ENCODE peak calls at places on chromosomes 2 and 18, in five cellular contexts. D is tibial artery, C is neural progenitor cell, O is IMR-90, Q is adipocyte. Y is an unnamed sample. For H3K36me3, the result is how much of the 10 kb centered on the place peaks cover.

GRCh38 chr2:129758461-129759185 is 220.8 kb upstream of the RAB6C start:
- DNase-seq in C (no peak), D (peak), Q (no peak), O (no peak), Y (peak)

GRCh38 chr2:136384541-136385303 is 266.8 kb upstream of the CXCR4 start:
- DNase-seq in O (peak), D (no peak), C (peak), Q (peak), Y (no peak)

GRCh38 chr2:48205137-48205798 is 299.0 kb upstream of the FBXO11 start:
- DNase-seq in C (peak), O (peak), D (no peak), Q (peak), Y (no peak)

GRCh38 chr18:74496508-74497307 is 545 bp downstream of the CNDP2 start:
- DNase-seq in D (no peak), Q (peak), O (peak), C (peak), Y (peak)

GRCh38 chr18:47928466-47928865 is 2.0 kb downstream of the SMAD2 start:
- DNase-seq in C (no peak), D (no peak), O (peak), Q (peak), Y (no peak)

GRCh38 chr2:132645943-132646804 is 23.8 kb downstream of the LYPD1 start:
- DNase-seq in O (no peak), D (no peak), C (peak), Q (no peak), Y (no peak)

GRCh38 chr2:28635251-28635650 is 116.4 kb upstream of the PPP1CB start:
- DNase-seq in C (no peak), D (peak), Q (peak), O (no peak), Y (no peak)

GRCh38 chr2:192150166-192150565 is 44.6 kb downstream of the TMEFF2 start:
- DNase-seq in D (no peak), O (no peak), C (no peak), Q (peak), Y (no peak)

DNA sequence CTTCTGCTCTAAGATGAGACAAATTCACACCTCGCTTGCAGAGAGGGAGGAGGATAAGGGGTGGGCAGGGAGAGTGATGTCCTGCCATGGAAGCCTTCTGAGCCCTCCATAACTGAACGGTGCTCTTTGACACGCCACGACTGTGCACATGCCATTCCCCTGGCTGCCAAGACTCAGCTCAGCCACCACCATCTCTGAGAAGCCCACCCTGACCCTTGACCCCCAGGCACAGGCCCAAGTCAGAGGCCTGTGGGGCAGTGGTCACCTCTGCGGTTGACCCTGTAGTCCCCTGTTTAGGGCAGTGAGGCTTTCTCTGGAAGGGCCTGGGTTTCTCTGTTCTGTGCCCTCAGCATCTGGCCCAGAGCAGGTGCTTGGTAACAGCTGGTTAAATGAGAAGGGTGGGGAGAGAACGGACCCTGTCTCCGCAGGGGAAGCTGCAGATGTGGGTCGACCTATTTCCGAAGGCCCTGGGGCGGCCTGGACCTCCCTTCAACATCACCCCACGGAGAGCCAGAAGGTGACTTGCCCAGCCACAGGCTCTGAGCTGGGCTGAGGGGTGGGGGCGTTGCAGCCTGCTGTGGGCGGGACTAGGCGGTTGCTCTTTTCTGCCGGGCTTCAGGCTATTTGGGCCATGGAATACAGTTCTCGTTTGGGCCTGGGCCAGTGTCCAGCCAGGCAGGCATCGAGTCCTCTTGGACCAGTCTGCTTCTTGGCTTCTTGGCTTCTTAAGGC is 215.1 kb downstream of the DYSF start:
- DNase-seq in Q (no peak), C (no peak), O (no peak), D (peak), Y (no peak)
- H3K4me3 ChIP-seq in Q (no peak), C (no peak), O (no peak), D (no peak), Y (no peak)

DNA sequence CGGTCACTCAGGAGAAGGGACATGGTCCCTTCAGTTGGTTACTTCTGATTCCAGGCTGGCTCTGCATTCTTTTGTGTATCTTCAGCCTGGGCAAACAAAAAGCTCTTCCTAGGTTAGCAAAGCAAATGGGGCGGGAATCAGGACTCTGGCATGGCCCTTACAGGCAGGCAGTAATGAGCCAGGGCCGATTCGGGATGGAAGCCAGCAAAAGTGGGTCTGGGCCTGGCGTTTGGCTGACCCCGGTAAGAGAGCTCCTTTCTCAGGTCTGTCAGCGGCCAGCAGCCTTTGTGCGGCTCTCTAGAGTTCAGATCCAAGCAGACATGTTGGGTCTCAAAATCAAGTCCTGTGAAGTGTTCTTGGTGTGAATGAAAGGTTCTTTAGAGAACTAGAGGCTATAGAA is 81.5 kb upstream of the EML6 start:
- DNase-seq in Q (no peak), C (no peak), D (no peak), O (no peak), Y (no peak)
- H3K36me3 ChIP-seq in Q (half or more), C (under half), D (half or more), O (under half), Y (half or more)

DNA sequence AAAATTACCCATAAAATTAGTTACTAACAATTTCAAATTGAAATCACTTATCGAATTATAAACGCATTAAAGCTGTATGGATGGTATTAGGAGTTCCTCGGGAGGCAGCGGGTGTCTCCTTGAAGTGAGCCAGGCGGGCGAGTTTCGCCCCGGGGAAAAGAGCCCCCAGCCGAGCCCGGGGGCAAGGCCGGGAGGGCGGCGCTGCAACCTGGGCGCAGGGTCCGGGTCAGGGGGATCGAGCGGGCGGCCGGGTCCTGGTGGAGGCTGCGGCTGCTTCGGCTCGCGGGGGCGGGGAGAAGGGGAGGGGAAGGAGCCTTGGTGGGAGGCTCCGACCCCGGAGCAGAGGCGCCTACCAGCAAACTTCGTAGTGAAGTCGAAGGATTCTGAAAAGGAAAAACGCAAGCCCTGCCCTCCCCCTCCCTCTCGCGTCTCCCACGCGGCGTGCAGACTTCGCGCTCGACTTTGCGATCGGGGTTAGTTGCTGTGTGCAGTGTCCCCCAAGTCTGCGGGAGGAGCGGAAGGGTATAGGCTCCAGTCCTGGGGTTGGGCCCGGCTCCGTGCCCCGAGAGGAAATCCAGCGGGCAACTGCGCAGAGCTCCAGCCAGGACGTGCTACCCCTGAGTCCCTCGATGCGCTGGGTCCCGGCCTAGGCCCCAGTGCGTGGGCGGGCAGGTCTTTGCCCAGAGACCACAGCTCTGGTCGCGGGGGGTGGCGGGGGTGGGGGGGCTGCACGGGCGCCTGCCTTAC is 140.9 kb downstream of the MEIS1 start:
- DNase-seq in D (no peak), O (peak), C (peak), Q (peak), Y (peak)
- H3K4me3 ChIP-seq in D (peak), O (peak), C (peak), Q (peak), Y (peak)

GRCh38 chr2:189066037-189066436 is 91.9 kb downstream of the COL3A1 start:
- DNase-seq in D (no peak), Q (no peak), O (peak), C (no peak), Y (no peak)
- H3K36me3 ChIP-seq in D (half or more), Q (half or more), O (half or more), C (under half), Y (under half)

GRCh38 chr18:58633874-58634273 is 5.0 kb upstream of the ALPK2 start:
- DNase-seq in Q (peak), O (no peak), C (no peak), D (no peak), Y (no peak)
- H3K4me3 ChIP-seq in Q (no peak), O (no peak), C (no peak), D (no peak), Y (no peak)

GRCh38 chr18:22683196-22683676 is 249.9 kb upstream of the RBBP8 start:
- DNase-seq in Q (peak), D (no peak), O (peak), C (no peak), Y (peak)

GRCh38 chr18:22684268-22684667 is 248.9 kb upstream of the RBBP8 start:
- DNase-seq in Q (no peak), D (no peak), O (no peak), C (no peak), Y (no peak)

GRCh38 chr18:22681912-22682311 is 251.2 kb upstream of the RBBP8 start:
- DNase-seq in C (no peak), O (peak), D (no peak), Q (no peak), Y (no peak)

GRCh38 chr18:22682720-22683119 is 250.4 kb upstream of the RBBP8 start:
- DNase-seq in D (no peak), Q (no peak), C (no peak), O (no peak), Y (no peak)

GRCh38 chr18:22683786-22684185 is 249.3 kb upstream of the RBBP8 start:
- DNase-seq in O (no peak), C (no peak), Q (no peak), D (no peak), Y (no peak)
- H3K36me3 ChIP-seq in O (under half), C (under half), Q (under half), D (under half), Y (under half)

DNA sequence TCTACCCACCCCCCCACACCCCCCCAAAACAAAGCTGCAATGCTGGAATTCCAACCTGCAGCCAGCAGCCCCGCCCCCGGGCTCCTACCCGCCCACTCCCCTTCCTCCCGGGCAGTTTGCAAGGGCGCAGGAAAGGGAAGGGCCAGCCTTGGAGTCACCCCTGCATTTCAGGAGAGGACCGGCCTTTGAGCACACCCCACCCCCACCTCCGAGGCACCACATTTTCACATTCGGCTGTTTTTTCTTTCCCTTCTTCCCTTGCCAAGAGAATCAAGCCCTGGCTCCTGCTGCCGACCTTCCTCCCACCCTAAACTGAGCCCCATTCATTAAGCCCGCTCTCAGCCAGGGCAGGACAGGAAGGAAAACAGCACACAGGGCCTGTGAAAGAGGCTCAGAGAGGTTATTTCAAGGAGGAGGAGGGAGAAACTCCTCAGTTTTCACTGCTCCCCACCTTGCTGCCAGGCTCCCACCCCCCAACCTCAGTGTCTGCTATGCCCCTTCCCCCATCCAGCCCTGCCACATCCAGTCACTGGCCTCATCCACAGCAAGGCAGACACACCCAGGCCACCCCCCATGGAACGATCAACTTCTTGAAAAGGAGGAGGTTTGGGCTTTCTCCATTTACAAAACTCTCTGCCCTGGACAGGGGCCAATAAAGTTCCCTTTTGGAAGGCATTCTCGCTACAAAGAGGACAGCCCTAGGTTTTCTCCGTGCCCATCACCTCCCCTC is 11.2 kb downstream of the SMAD7 start:
- DNase-seq in O (no peak), Q (peak), D (no peak), C (peak), Y (no peak)
- H3K4me3 ChIP-seq in O (no peak), Q (peak), D (peak), C (no peak), Y (peak)

Y was measured in left lung.